ENCODE peak calls at places on chromosomes 4 and X, in nine cellular contexts. N is NAMALWA, K is Caco-2, V is K562, A is PC-3, O is aorta, H is NCI-H524, U is nephron progenitor cell, X is EL. D is an unnamed sample.
A peak's percentile ranks its signal among the peaks of the same experiment; 100 is the strongest.

GRCh38 chr4:139177049-139177887 is at the start of gene ELF2:
- DNase-seq in N (peak; percentile 90), K (peak; percentile 94), V (peak; percentile 95), A (peak; percentile 80), O (peak; percentile 97), H (peak; percentile 80), U (peak; percentile 83), X (peak; percentile 86), D (peak; percentile 85)

GRCh38 chrX:153924149-153924861 is 1.8 kb downstream of the ARHGAP4 start:
- DNase-seq in N (peak; percentile 62), K (peak; percentile 59), V (peak; percentile 41), A (peak; percentile 42), O (no peak), H (peak; percentile 76), U (no peak), X (peak; percentile 29), D (no peak)

GRCh38 chrX:69119122-69119521 is 46.1 kb downstream of the PJA1 start:
- DNase-seq in N (no peak), K (no peak), V (no peak), A (no peak), O (no peak), H (no peak), U (no peak), X (no peak), D (no peak)

GRCh38 chr4:12265554-12265953 is 836.9 kb upstream of the HS3ST1 start:
- DNase-seq in N (no peak), K (no peak), V (no peak), A (no peak), O (no peak), H (no peak), U (no peak), X (no peak), D (no peak)

GRCh38 chr4:40621592-40622512 is 7.8 kb downstream of the RBM47 start:
- DNase-seq in N (peak; percentile 78), K (peak; percentile 53), V (peak; percentile 16), A (peak; percentile 86), O (peak; percentile 89), H (no peak), U (no peak), X (peak; percentile 95), D (peak; percentile 22)

GRCh38 chr4:181810658-181811057 is 432.5 kb upstream of the TENM3 start:
- DNase-seq in N (no peak), K (no peak), V (no peak), A (no peak), O (no peak), H (no peak), U (no peak), X (no peak), D (no peak)

GRCh38 chr4:72896515-72896914 is 173.0 kb downstream of the COX18 start:
- DNase-seq in N (no peak), K (no peak), V (no peak), A (peak; percentile 35), O (no peak), H (peak; percentile 55), U (no peak), X (peak; percentile 93), D (no peak)

GRCh38 chrX:337331-337831 is 18.8 kb upstream of the GTPBP6 start:
- DNase-seq in N (no peak), K (no peak), V (no peak), A (no peak), O (peak; percentile 43), H (no peak), U (no peak), X (no peak), D (no peak)

GRCh38 chrX:100652266-100652665 is 8.3 kb downstream of the SRPX2 start:
- DNase-seq in N (no peak), K (no peak), V (no peak), A (no peak), O (no peak), H (no peak), U (no peak), X (no peak), D (no peak)

GRCh38 chrX:155968106-155968714 is 29.3 kb upstream of the IL9R start:
- DNase-seq in N (peak; percentile 2), K (no peak), V (no peak), A (no peak), O (no peak), H (no peak), U (no peak), X (no peak), D (no peak)

D was measured in stimulated activated CD4-positive, alpha-beta T cell treated with anti-CD3 and anti-CD28 coated beads, Interleukin-2, amount 100 ng/mL, for 24 hours.